ENCODE peak calls at places on chromosomes 16 and 17, in four cellular contexts. B is HCT116, X is Panc1, D is GM23338. J is an unnamed sample. For H3K4me1, the result is how much of the 10 kb centered on the place peaks cover.

GRCh38 chr16:59527206-59527997 is 793.3 kb upstream of the GOT2 start:
- DNase-seq in X (no peak), D (no peak), B (no peak), J (no peak)

GRCh38 chr16:48105456-48105855 is 50.3 kb downstream of the ABCC12 start:
- DNase-seq in B (no peak), X (no peak), D (no peak), J (no peak)

GRCh38 chr16:69481901-69482341 is 57.5 kb downstream of the CYB5B start:
- DNase-seq in B (no peak), D (peak), X (no peak), J (no peak)

GRCh38 chr16:77276686-77277085 is 77.5 kb downstream of the SYCE1L start:
- DNase-seq in D (no peak), X (no peak), B (no peak), J (no peak)

GRCh38 chr17:36933174-36934143 is 3.8 kb upstream of the LHX1 start:
- DNase-seq in D (peak), X (no peak), B (no peak), J (no peak)

GRCh38 chr16:83200005-83200779 is 573.4 kb downstream of the CDH13 start:
- DNase-seq in B (no peak), X (no peak), D (peak), J (no peak)

GRCh38 chr17:58666858-58667267 is 25.0 kb downstream of the TEX14 start:
- DNase-seq in X (no peak), B (peak), D (no peak), J (no peak)

GRCh38 chr17:67534941-67535340 is 157.9 kb downstream of the PITPNC1 start:
- DNase-seq in B (no peak), X (no peak), D (no peak), J (no peak)

GRCh38 chr17:11795906-11796305 is 197.6 kb downstream of the DNAH9 start:
- DNase-seq in X (no peak), D (no peak), B (no peak), J (no peak)

GRCh38 chr16:14301150-14302030 is 230.3 kb downstream of the MRTFB start:
- DNase-seq in D (peak), X (no peak), B (no peak), J (no peak)

GRCh38 chr16:81035398-81035974 is at the start of gene ATMIN:
- DNase-seq in D (peak), X (peak), B (peak), J (no peak)

GRCh38 chr17:19372866-19373505 is 5.3 kb upstream of the MAPK7 start:
- DNase-seq in X (no peak), B (no peak), D (peak), J (no peak)

GRCh38 chr17:79633154-79633553 is 22.3 kb upstream of the RBFOX3 start:
- DNase-seq in B (no peak), D (no peak), X (no peak), J (peak)

GRCh38 chr17:4605826-4606225 is 21.5 kb downstream of the SMTNL2 start:
- DNase-seq in B (no peak), D (no peak), X (no peak), J (no peak)

GRCh38 chr17:43667506-43668438 is 6.0 kb upstream of the MEOX1 start:
- DNase-seq in X (no peak), B (no peak), D (no peak), J (no peak)

GRCh38 chr17:55433629-55434422 is 12.2 kb upstream of the MMD start:
- DNase-seq in D (no peak), X (no peak), B (no peak), J (peak)

GRCh38 chr17:79573196-79573929 is 37.5 kb downstream of the RBFOX3 start:
- DNase-seq in D (no peak), X (no peak), B (no peak), J (no peak)

GRCh38 chr17:40528692-40529417 is 27.4 kb upstream of the TNS4 start:
- DNase-seq in D (no peak), B (no peak), X (no peak), J (no peak)

GRCh38 chr17:34090593-34090992 is 164.5 kb upstream of the CCL2 start:
- DNase-seq in X (no peak), B (no peak), D (no peak), J (no peak)

GRCh38 chr17:28421775-28422305 is 15.8 kb upstream of the SLC46A1 start:
- DNase-seq in B (no peak), D (no peak), X (no peak), J (no peak)

GRCh38 chr17:78977681-78977943 is 2.1 kb downstream of the LGALS3BP start:
- DNase-seq in D (no peak), X (no peak), B (no peak), J (no peak)

GRCh38 chr17:9842057-9842758 is 16.5 kb downstream of the GLP2R start:
- DNase-seq in X (no peak), B (no peak), D (no peak), J (peak)

DNA sequence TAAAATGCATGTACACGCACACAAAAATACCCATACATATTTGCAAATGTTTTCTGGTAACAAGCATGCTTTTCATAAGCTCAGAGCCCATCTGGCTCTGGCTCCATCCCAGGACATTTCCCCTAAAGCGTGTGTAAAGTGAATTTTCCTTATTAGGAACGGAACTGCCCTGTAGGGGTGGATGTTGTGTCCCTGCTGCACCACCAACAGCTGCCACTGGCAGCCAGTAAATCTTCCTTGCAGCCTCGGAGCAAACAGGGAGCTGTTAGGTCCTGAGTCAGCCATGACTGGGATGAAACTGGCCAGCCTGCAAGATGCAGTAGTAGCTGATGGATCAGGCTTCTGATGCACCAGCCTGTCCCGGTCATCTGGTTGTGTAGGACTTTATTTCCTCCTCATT is 393.6 kb downstream of the UTP18 start:
- DNase-seq in D (peak), X (no peak), B (no peak), J (no peak)
- TF ChIP-seq CTCF in D (no peak), X (no peak), B (no peak), J (no peak)

GRCh38 chr16:11313493-11314308 is 31.6 kb upstream of the RMI2 start:
- DNase-seq in X (no peak), D (no peak), B (no peak), J (no peak)

GRCh38 chr16:11316331-11317015 is 28.8 kb upstream of the RMI2 start:
- DNase-seq in D (peak), B (no peak), X (no peak), J (no peak)

GRCh38 chr16:11315499-11315898 is 29.8 kb upstream of the RMI2 start:
- DNase-seq in B (no peak), X (no peak), D (peak), J (no peak)

GRCh38 chr16:11312718-11313492 is 31.8 kb upstream of the PRM1 start:
- DNase-seq in B (peak), X (no peak), D (peak), J (no peak)

DNA sequence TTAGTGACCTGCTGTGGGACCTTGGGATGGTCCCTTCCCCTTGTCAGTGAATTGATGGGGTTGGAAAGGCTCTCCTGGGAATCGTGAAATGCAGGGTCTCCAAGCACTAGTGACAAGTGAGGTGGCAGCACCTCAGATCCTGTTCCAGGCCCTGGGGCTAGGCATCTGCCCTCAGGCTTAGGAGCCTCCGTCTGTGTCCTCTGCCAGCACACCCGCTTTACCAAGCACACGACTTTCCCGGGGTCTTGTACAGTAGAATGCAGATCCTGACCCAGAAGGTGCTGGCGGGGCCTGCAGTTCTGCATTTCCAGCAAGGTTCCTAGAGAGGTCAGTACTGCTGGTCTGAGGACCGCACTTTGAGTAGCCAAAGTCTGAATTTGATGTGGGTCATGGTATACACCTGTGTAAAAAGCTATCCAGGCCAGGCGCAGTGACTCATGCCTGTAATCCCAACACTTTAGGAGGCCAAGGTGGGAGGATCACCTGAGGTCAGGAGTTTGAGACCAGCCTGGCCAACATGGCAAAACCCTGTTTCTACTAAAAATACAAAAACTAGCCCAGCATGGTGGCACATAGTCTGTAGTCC is 30.9 kb upstream of the RMI2 start:
- DNase-seq in D (no peak), B (no peak), X (no peak), J (no peak)
- H3K4me1 ChIP-seq in D (half or more), B (under half), X (under half), J (under half)

DNA sequence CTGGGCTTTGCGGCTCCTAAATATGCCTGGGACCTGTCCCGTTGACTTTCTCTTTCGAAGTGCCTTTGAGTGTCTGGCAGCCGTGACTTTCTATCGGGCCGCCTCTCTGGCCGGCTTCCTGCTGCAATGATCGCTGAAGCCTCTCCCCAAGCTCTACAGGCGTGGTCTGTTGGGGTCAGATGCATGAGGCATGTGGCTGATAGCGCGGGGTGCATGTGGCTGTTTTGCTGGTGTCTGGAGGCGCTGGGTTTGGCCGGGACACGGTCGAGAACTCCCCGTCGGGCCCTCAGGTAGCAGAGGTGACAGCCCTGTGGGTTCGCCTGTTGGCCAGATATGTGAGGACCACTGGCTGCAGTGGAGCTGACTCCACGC is 38.4 kb downstream of the SOX8 start:
- DNase-seq in X (no peak), B (no peak), D (no peak), J (no peak)
- TF ChIP-seq POLR2AphosphoS5 in X (no peak), B (no peak), D (no peak), J (no peak)

GRCh38 chr16:57949013-57949412 is 21.9 kb downstream of the CNGB1 start:
- DNase-seq in B (no peak), D (peak), X (no peak), J (no peak)

GRCh38 chr16:57948027-57948426 is 22.9 kb downstream of the CNGB1 start:
- DNase-seq in X (no peak), D (no peak), B (no peak), J (no peak)

GRCh38 chr16:57944961-57945739 is 25.8 kb downstream of the CNGB1 start:
- DNase-seq in D (no peak), X (no peak), B (no peak), J (no peak)

GRCh38 chr16:57946181-57946801 is 24.6 kb downstream of the CNGB1 start:
- DNase-seq in B (no peak), D (no peak), X (no peak), J (no peak)

DNA sequence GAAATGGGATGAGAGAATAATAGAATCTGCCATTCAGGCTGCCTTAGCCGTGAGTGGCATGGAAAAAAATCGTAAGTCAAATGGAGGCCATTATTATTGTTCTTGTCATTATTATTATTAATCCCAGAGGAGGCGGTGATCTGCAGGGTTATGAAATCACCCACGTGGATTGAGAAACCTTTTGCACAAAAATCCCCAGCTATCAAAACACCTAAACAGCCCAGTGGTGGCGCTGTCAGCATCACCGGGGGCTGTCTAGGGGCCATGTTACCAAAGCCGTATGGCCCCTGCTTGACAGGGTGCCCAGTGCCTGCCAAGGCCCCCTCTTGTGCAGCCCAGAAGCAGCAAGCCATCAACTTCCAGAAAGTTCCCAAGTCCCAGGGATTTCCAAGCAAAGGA is 25.2 kb downstream of the CNGB1 start:
- DNase-seq in B (no peak), D (peak), X (no peak), J (no peak)
- TF ChIP-seq CTCF in B (no peak), D (peak), X (no peak), J (no peak)

GRCh38 chr16:648071-648785 is 937 bp upstream of the WDR90 start:
- DNase-seq in D (peak), B (no peak), X (no peak), J (no peak)
- H3K4me1 ChIP-seq in D (under half), B (under half), X (under half), J (half or more)

GRCh38 chr16:3035289-3035971 is 1.3 kb downstream of the BICDL2 start:
- DNase-seq in D (no peak), B (no peak), X (no peak), J (no peak)

GRCh38 chr16:3038256-3038655 is 1.5 kb upstream of the BICDL2 start:
- DNase-seq in D (peak), X (no peak), B (no peak), J (no peak)

GRCh38 chr16:3038896-3039295 is 2.2 kb upstream of the BICDL2 start:
- DNase-seq in B (no peak), X (no peak), D (no peak), J (no peak)

GRCh38 chr16:3035972-3036725 is 595 bp downstream of the BICDL2 start:
- DNase-seq in X (no peak), D (peak), B (no peak), J (no peak)

DNA sequence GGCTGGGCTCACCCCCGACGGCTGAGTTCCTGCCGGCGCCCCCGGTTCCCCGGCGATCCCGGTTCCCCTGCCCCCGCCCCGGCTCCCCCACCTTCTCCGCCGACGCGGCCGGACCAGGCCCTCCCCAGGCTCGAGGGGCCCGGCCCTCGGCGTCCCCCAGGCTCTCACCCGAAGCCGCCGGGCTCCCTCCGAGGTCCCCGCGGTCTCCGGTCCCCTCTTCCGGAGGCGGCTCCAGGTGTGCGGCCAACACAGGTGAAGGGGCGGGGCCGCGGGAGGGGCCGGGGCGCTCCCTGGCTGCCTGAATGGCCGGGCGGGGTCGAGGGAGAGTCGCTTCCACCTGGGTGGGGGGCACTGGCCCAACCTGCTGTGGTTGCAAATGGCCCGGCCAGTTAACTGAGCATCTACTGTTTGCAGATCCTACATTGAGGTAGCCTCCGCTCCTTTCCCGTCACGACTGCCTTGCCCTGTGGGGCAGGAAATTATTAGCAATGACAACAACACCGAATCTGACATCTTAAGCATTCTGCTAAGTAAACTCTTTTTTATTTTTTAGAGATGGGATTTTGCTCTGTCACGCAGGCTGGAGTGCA is at the start of gene BICDL2:
- DNase-seq in D (peak), X (no peak), B (no peak), J (no peak)
- TF ChIP-seq POLR2AphosphoS5 in D (peak), X (no peak), B (peak), J (no peak)

GRCh38 chr16:53745753-53746258 is 41.9 kb downstream of the FTO start:
- DNase-seq in X (no peak), B (peak), D (peak), J (no peak)
- TF ChIP-seq CTCF in X (peak), B (no peak), D (peak), J (no peak)

DNA sequence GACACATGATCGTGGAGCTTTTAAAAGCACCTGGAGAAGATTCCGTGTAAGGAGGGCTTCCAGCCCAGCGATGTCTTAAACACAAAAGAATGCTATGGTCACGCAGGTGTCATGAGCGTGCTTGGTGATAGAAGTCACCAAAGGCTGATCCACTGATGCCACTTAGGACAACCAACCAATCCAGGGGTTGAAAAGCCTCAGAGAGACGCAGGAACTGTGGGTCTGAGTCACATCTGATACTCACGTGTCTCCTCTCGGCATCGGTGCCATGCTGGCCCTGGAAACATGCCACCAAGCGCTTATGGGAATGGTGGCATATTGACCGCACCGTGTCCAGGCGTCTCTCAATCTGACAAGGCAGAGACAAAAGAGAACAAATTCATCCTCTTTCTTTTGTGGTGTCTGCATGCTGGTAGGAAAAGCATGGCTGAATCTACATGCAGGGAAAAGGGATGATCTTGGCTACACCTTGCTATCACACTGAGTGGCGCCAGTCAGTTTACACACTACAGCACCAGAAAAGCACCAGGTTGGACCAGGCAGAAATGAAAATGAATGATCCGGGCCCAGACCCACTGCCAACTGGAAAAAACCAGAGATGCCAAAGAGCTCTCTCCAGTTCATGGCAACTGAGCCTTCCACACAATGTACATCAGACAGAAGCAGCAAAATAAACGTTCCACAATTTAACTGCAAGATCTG is 38.0 kb downstream of the ARHGAP17 start:
- DNase-seq in B (no peak), D (no peak), X (no peak), J (no peak)
- H3K4me1 ChIP-seq in B (under half), D (under half), X (under half), J (half or more)

GRCh38 chr17:6599364-6599763 is 41.1 kb downstream of the KIAA0753 start:
- DNase-seq in X (no peak), B (no peak), D (no peak), J (no peak)

GRCh38 chr17:6596076-6596475 is 39.7 kb upstream of the PITPNM3 start:
- DNase-seq in D (no peak), X (no peak), B (no peak), J (no peak)

GRCh38 chr17:6596511-6596910 is 40.2 kb upstream of the PITPNM3 start:
- DNase-seq in X (no peak), B (no peak), D (no peak), J (no peak)

GRCh38 chr17:6596941-6597340 is 40.6 kb upstream of the PITPNM3 start:
- DNase-seq in B (no peak), D (no peak), X (no peak), J (no peak)

DNA sequence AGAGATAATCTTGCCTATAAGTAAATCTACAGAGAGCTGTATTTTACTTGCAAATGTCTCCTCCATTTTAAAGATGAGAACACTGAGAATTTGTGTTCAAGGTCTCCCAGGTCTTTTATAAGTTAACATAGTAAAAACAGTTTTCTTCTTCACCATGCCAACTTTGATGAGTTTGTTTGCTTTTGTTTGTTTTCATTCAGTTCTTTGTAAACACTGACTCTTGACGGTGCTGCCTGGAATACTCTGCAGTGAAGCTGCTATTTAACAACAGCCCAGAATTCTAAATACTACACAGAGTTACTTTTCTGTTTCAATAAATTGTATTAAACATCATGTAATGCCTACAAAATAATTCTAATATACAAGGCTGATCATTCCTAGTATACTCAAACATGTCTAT is 41.4 kb upstream of the PITPNM3 start:
- DNase-seq in D (no peak), X (no peak), B (no peak), J (no peak)
- TF ChIP-seq POLR2AphosphoS5 in D (no peak), X (no peak), B (no peak), J (no peak)

GRCh38 chr17:66426397-66427033 is 124.1 kb downstream of the PRKCA start:
- DNase-seq in D (peak), X (no peak), B (peak), J (no peak)
- TF ChIP-seq CTCF in D (peak), X (peak), B (peak), J (no peak)

J was measured in vagina.